ENCODE peak calls at places on chromosomes 1 and 21, in four cellular contexts. Z is right lobe of liver, M is AG08395, L is cardiac muscle cell. T is an unnamed sample.

GRCh38 chr1:245172026-245172425 is 17.2 kb downstream of the KIF26B start:
- DNase-seq in L (no peak), M (no peak), Z (no peak), T (peak; percentile 42)

GRCh38 chr21:41443562-41443961 is 17.5 kb downstream of the MX1 start:
- DNase-seq in L (no peak), Z (no peak), M (no peak), T (no peak)

GRCh38 chr1:159798893-159799292 is 3.3 kb upstream of the FCRL6 start:
- DNase-seq in M (peak; percentile 91), Z (peak; percentile 60), L (peak; percentile 91), T (peak; percentile 88)

GRCh38 chr1:117500584-117500983 is 105.3 kb upstream of the TENT5C start:
- DNase-seq in Z (no peak), M (no peak), L (no peak), T (no peak)

GRCh38 chr1:180101411-180101810 is 53.3 kb upstream of the QSOX1 start:
- DNase-seq in M (no peak), Z (no peak), L (no peak), T (no peak)

GRCh38 chr1:7550981-7551380 is 220.1 kb upstream of the VAMP3 start:
- DNase-seq in M (no peak), Z (no peak), L (no peak), T (no peak)

GRCh38 chr1:193516755-193517388 is 330.5 kb upstream of the B3GALT2 start:
- DNase-seq in L (no peak), M (no peak), Z (no peak), T (no peak)

GRCh38 chr1:244371294-244372141 is 80.2 kb downstream of the ADSS2 start:
- DNase-seq in Z (no peak), M (no peak), L (no peak), T (no peak)

GRCh38 chr1:109792056-109792831 is 28.5 kb upstream of the EPS8L3 start:
- DNase-seq in Z (peak; percentile 73), L (peak; percentile 98), M (peak; percentile 90), T (peak; percentile 94)

GRCh38 chr1:228096416-228097332 is 6.5 kb downstream of the C1orf35 start:
- DNase-seq in L (no peak), M (no peak), Z (no peak), T (no peak)

GRCh38 chr1:47875831-47876586 is 121.2 kb downstream of the TRABD2B start:
- DNase-seq in Z (peak; percentile 54), M (no peak), L (peak; percentile 41), T (peak; percentile 35)

GRCh38 chr1:6330410-6330827 is 63.1 kb downstream of the ACOT7 start:
- DNase-seq in L (peak; percentile 80), Z (no peak), M (peak; percentile 89), T (peak; percentile 34)

GRCh38 chr1:91278754-91279153 is 125.9 kb downstream of the HFM1 start:
- DNase-seq in Z (no peak), M (peak; percentile 26), L (peak; percentile 50), T (peak; percentile 40)

GRCh38 chr1:246947255-246947654 is 15.5 kb upstream of the AHCTF1 start:
- DNase-seq in Z (no peak), M (peak; percentile 20), L (peak; percentile 93), T (peak; percentile 83)

GRCh38 chr1:52970149-52970548 is 43.1 kb downstream of the SCP2 start:
- DNase-seq in M (no peak), L (peak; percentile 55), Z (no peak), T (peak; percentile 45)

GRCh38 chr1:53539711-53540603 is 80.8 kb downstream of the DMRTB1 start:
- DNase-seq in M (no peak), Z (no peak), L (no peak), T (no peak)

GRCh38 chr1:6097117-6097595 is 51.5 kb downstream of the KCNAB2 start:
- DNase-seq in Z (no peak), L (no peak), M (no peak), T (no peak)

GRCh38 chr1:166822385-166822784 is 16.9 kb upstream of the POGK start:
- DNase-seq in Z (no peak), L (no peak), M (no peak), T (no peak)

GRCh38 chr1:162168935-162169545 is 99.5 kb downstream of the NOS1AP start:
- DNase-seq in L (no peak), Z (no peak), M (no peak), T (no peak)

GRCh38 chr21:25929859-25930520 is 195.2 kb downstream of the GABPA start:
- DNase-seq in M (no peak), Z (no peak), L (peak; percentile 52), T (peak; percentile 55)

GRCh38 chr21:41750532-41751151 is 16.2 kb downstream of the RIPK4 start:
- DNase-seq in Z (peak; percentile 64), M (no peak), L (no peak), T (no peak)

GRCh38 chr1:221002601-221003000 is 123.4 kb downstream of the HLX start:
- DNase-seq in L (no peak), M (no peak), Z (no peak), T (no peak)

T was measured in fibroblast of villous mesenchyme.